ENCODE peak calls at places on chromosomes 6 and 20, in six cellular contexts. X, D, O, M, W and I are unnamed samples.

GRCh38 chr6:100261486-100261885 is 203.2 kb downstream of the SIM1 start:
- DNase-seq in X (no peak), W (no peak), M (no peak), D (no peak), O (no peak), I (no peak)

GRCh38 chr20:50413088-50413500 is 97.1 kb upstream of the PTPN1 start:
- DNase-seq in D (no peak), X (peak), M (no peak), W (no peak), O (no peak), I (no peak)

GRCh38 chr6:167920165-167920564 is 77.3 kb upstream of the KIF25 start:
- DNase-seq in O (no peak), W (no peak), D (no peak), X (no peak), M (no peak), I (no peak)

GRCh38 chr6:149907317-149907716 is 9.4 kb upstream of the RAET1E start:
- DNase-seq in X (no peak), O (no peak), D (no peak), M (no peak), W (no peak), I (no peak)

GRCh38 chr20:52313335-52313963 is 121.9 kb upstream of the ZFP64 start:
- DNase-seq in W (peak), O (peak), M (peak), X (peak), D (no peak), I (peak)

GRCh38 chr6:119174879-119175817 is 96.7 kb upstream of the FAM184A start:
- DNase-seq in D (no peak), X (peak), O (peak), M (no peak), W (no peak), I (peak)

GRCh38 chr20:31569163-31570020 is 35.7 kb upstream of the ID1 start:
- DNase-seq in O (peak), X (peak), W (peak), M (peak), D (peak), I (peak)

GRCh38 chr6:30396833-30397479 is 52.0 kb downstream of the RPP21 start:
- DNase-seq in D (peak), X (peak), W (peak), M (peak), O (peak), I (peak)

GRCh38 chr6:108163267-108163643 is 2.6 kb upstream of the NR2E1 start:
- DNase-seq in O (no peak), W (peak), X (no peak), M (no peak), D (no peak), I (no peak)

GRCh38 chr6:41719796-41720620 is 15.4 kb downstream of the TFEB start:
- DNase-seq in W (no peak), M (no peak), O (no peak), D (no peak), X (no peak), I (no peak)

GRCh38 chr20:35002426-35003210 is 47.0 kb downstream of the MYH7B start:
- DNase-seq in O (no peak), X (no peak), M (no peak), D (no peak), W (no peak), I (no peak)

GRCh38 chr6:169234634-169235033 is 19.0 kb downstream of the THBS2 start:
- DNase-seq in X (no peak), O (no peak), W (no peak), D (no peak), M (no peak), I (no peak)

GRCh38 chr6:121951918-121952379 is 447.5 kb upstream of the HSF2 start:
- DNase-seq in O (peak), M (peak), X (peak), W (peak), D (no peak), I (peak)

GRCh38 chr20:10671221-10671849 is 2.5 kb downstream of the JAG1 start:
- DNase-seq in X (peak), M (peak), O (peak), D (peak), W (peak), I (peak)

GRCh38 chr20:10669843-10670446 is 3.9 kb downstream of the JAG1 start:
- DNase-seq in X (no peak), O (no peak), D (no peak), W (no peak), M (no peak), I (no peak)

GRCh38 chr20:10671850-10672578 is 1.8 kb downstream of the JAG1 start:
- DNase-seq in D (peak), X (peak), W (no peak), O (peak), M (peak), I (no peak)

GRCh38 chr20:10668677-10669368 is 5.0 kb downstream of the JAG1 start:
- DNase-seq in O (no peak), M (no peak), X (no peak), D (no peak), W (no peak), I (no peak)

DNA sequence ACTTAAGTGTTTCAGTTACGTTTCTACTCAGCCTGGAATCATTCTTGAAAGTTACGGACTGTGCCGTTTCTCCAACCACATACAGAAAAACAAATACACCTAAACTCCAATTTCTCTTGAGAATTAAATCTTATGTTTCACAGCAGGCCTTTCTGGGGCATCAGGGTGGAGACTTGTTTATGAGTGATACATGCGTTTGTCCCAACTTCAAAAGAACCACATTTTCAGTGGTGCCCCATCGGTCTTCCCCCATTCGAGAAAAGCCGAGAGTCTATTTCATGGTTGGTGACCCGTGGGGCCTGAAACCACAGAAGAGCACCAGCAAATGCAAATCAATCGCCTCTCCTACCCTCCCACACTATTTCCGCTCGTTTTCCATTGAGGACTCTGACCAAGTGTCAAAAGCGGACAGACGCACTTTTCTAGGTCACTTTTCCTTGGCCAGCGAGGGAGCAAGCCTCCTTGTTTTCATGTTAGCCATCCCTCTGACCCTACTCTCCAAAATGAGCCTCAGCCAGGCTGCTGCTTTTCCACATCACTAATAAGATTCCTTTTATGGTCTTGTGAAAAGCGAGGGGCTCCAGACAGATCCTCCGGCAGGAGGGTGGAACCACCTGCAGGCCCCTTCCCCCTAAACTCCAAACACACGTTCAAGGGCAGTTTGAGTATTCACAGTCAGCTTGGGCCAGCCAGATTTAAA is 3.1 kb downstream of the JAG1 start:
- DNase-seq in O (peak), M (no peak), X (peak), D (no peak), W (no peak), I (no peak)
- H3K4me2 ChIP-seq in O (peak), M (peak), X (peak), D (no peak), W (peak), I (peak)

GRCh38 chr6:156686429-156686939 is 90.7 kb upstream of the ARID1B start:
- DNase-seq in D (no peak), W (peak), M (peak), X (peak), O (peak), I (peak)

GRCh38 chr6:156687875-156688549 is 89.2 kb upstream of the ARID1B start:
- DNase-seq in O (peak), X (peak), W (no peak), D (peak), M (peak), I (peak)

GRCh38 chr6:156686940-156687874 is 90.0 kb upstream of the ARID1B start:
- DNase-seq in D (peak), M (peak), X (peak), W (peak), O (peak), I (peak)

GRCh38 chr6:156689656-156690055 is 87.5 kb upstream of the ARID1B start:
- DNase-seq in W (no peak), M (no peak), O (no peak), X (no peak), D (no peak), I (no peak)

DNA sequence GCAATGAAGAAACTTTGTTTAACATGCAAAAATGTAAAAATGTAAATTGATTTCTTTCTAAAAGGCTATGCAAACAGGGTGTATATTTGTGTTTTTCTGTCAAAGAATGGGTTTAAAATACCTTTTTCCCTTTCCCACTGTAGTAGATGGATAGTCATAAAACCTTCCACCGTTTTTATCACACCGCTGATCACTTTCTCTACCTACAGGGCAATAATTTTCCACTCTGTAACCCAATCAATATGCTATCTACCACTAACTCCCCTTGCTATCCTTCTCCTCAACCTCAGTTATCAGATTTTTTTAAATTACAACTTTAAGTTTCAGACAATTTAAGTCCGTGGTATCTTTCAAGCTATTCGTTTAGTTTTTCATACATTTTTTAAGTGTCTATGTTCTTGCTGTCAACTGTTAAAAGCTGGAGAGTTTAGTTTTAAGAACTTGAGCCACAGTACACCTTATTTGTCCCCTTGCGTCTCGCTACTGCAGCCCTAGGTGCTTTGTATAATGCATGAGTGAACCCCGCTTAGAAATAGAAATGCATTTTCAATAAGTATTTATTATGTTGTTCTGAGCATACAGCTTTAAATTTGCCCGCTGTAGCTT is 91.3 kb upstream of the ARID1B start:
- DNase-seq in W (no peak), X (no peak), D (no peak), M (no peak), O (no peak), I (no peak)
- H3K4me3 ChIP-seq in W (peak), X (peak), D (peak), M (peak), O (peak), I (peak)

GRCh38 chr20:1189827-1190226 is 5.0 kb upstream of the TMEM74B start:
- DNase-seq in W (no peak), D (no peak), M (no peak), X (no peak), O (no peak), I (no peak)

GRCh38 chr20:1185781-1186334 is 1.1 kb upstream of the TMEM74B start:
- DNase-seq in W (peak), O (peak), M (peak), D (peak), X (peak), I (peak)

GRCh38 chr20:1186367-1186991 is 1.7 kb upstream of the TMEM74B start:
- DNase-seq in X (no peak), O (no peak), M (no peak), W (no peak), D (no peak), I (no peak)

GRCh38 chr20:1188347-1188746 is 3.6 kb upstream of the TMEM74B start:
- DNase-seq in X (no peak), W (no peak), M (no peak), O (no peak), D (no peak), I (no peak)

DNA sequence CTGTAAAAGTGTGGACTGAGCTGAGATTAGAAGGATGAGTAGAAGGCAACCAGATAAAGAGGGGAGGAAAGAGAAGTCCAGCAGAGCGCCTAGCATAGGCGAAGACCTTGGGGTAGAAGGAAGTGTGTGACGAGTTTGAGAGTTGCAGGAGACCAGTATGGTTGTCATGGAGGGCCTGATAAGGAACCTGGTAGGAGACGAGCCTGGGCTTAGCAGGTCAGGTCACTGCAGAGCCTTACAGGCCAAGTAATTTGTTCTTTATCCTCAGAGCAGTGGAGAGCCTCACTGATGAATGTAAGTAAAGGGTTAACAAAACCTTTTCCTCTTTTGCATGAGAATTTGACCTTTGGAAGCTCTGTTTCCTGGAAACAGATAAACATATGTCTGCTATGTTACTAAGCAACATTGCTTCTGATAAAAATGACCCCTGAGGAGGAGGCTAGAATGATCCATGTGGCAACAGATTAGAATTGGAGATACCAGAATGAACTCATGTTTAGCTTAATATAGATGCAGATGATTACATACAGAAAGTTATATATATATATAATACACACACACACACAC is 2.9 kb upstream of the TMEM74B start:
- DNase-seq in W (no peak), O (no peak), M (peak), D (peak), X (no peak), I (no peak)
- H2AFZ ChIP-seq in W (no peak), O (no peak), M (no peak), D (peak), X (no peak), I (no peak)

GRCh38 chr6:135064586-135064985 is 10.0 kb upstream of the HBS1L start:
- DNase-seq in X (no peak), M (no peak), D (no peak), W (no peak), O (no peak), I (no peak)

GRCh38 chr6:135063926-135064325 is 9.3 kb upstream of the HBS1L start:
- DNase-seq in M (no peak), W (no peak), D (no peak), X (no peak), O (no peak), I (no peak)

GRCh38 chr6:135066397-135066796 is 11.8 kb upstream of the HBS1L start:
- DNase-seq in W (no peak), M (no peak), D (no peak), X (no peak), O (no peak), I (no peak)

GRCh38 chr6:135060076-135060475 is 5.5 kb upstream of the HBS1L start:
- DNase-seq in D (no peak), X (no peak), M (no peak), O (no peak), W (no peak), I (no peak)

DNA sequence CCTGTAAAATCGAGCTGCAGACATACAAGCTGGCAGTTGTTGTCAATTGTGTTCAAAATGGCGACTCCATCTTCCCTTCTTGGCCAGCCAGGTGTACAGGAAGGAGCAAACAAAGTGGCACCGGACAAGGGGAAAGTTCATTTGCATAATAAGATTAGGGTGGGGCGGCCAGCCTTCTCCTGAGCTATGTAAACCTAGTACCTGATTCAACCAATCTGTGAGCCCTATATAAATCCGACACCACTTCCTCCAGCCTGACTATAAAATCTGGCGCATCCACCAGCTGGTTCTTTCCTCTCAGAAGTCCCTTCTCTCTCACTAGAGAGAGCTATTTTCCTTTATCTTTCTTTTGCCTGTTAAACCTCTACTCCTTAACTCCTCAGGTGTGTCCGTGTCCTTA is 8.1 kb upstream of the HBS1L start:
- DNase-seq in X (no peak), O (no peak), W (no peak), D (no peak), M (peak), I (no peak)
- H3K4me2 ChIP-seq in X (no peak), O (no peak), W (no peak), D (no peak), M (no peak), I (no peak)

GRCh38 chr6:141403827-141404226 is 728.9 kb upstream of the GJE1 start:
- DNase-seq in W (peak), D (no peak), O (no peak), M (no peak), X (peak), I (no peak)
- H3K4me3 ChIP-seq in W (no peak), D (no peak), O (no peak), M (no peak), X (no peak), I (no peak)

DNA sequence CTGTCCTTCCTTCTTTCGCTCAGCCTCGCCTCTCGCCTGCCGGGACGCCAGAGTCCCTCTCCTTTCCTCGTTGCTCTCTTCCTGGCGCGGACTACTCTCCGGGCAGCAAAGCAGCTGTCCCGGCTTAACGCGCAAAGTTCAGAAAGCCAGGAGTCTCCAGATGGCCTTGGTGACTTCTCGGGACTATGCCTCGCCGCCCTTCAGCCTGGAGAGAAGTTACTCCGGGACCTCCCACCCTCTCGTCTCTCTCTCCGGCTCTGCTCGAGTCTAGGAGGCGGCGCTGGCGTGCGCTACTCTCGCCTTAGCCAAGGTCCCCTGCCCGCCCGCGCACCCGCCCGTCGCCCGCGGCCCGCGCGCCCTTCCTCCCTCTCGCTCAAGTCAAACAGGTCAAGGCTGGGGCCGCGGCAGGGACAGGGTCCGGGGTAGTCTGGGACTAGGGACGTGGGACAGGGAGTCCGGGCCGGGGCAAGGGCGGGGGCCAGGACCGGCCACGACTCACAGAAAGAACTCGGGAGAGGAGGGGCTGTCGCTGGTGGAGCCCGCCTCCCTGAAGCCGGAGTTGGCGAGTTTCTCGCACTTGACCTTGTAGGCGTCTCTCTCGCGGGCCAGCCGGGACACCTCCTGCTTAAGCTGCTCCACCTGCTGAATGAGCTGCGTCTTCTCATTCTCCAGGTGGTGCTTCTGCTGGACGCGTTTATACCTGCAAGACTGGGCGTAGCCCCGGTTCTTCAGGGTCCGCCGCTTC is 1.5 kb downstream of the MAFB start:
- DNase-seq in W (peak), D (no peak), X (peak), M (peak), O (no peak), I (peak)
- H2AFZ ChIP-seq in W (no peak), D (no peak), X (no peak), M (peak), O (peak), I (peak)

GRCh38 chr6:131966443-131966842 is 15.3 kb upstream of the CCN2 start:
- DNase-seq in M (no peak), D (no peak), O (peak), W (no peak), X (peak), I (peak)
- H3K4me2 ChIP-seq in M (no peak), D (no peak), O (no peak), W (no peak), X (no peak), I (no peak)

DNA sequence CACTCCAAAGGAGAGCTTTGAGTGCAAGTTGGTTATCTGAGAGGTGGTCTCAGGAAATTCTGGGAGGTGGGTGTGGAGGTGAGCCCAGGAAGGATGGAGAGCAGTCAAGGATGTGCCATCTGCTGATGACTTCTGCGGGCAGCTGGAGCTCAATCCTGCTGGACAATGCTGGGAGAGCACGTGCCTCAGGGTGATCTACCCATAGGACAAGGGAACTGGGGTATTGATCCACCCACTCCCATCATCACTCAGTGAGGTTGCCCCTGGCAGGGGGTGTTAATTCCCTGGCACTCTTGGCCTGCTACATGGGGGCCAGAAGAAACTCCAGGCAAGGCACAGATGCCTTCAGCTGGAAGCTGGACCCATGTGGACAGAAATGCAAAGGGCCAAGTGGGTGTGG is 7.1 kb upstream of the ZBP1 start:
- DNase-seq in M (no peak), W (no peak), X (no peak), D (no peak), O (no peak), I (no peak)
- H3K4me3 ChIP-seq in M (no peak), W (no peak), X (no peak), D (no peak), O (no peak), I (no peak)

GRCh38 chr6:43013843-43014433 is at the start of the genes KLHDC3 and MEA1:
- DNase-seq in O (peak), M (peak), X (peak), D (peak), W (peak), I (peak)
- H2AFZ ChIP-seq in O (peak), M (peak), X (peak), D (peak), W (peak), I (peak)

GRCh38 chr6:33018418-33018817 is 9.0 kb upstream of the HLA-DOA start:
- DNase-seq in M (no peak), W (no peak), X (no peak), D (peak), O (no peak), I (no peak)
- H3K4me2 ChIP-seq in M (peak), W (no peak), X (peak), D (no peak), O (no peak), I (no peak)